ENCODE peak calls at places on chromosomes 16 and 17, in ten cellular contexts. Q, S, H, I, B, C, M, D, Z and F are unnamed samples.

GRCh38 chr16:24508614-24509013 is 30.8 kb upstream of the RBBP6 start:
- DNase-seq in Q (peak; percentile 64), S (no peak), H (peak; percentile 77), I (peak; percentile 68), B (no peak), C (no peak), M (no peak), D (no peak), Z (peak; percentile 80), F (peak; percentile 76)

GRCh38 chr17:82232876-82233785 is 4.3 kb downstream of the SLC16A3 start:
- DNase-seq in Q (no peak), S (peak; percentile 52), H (no peak), I (no peak), B (no peak), C (no peak), M (no peak), D (no peak), Z (no peak), F (no peak)

GRCh38 chr17:1693339-1693738 is 8.7 kb upstream of the PRPF8 start:
- DNase-seq in Q (no peak), S (no peak), H (peak; percentile 50), I (no peak), B (no peak), C (no peak), M (no peak), D (no peak), Z (no peak), F (peak; percentile 13)

GRCh38 chr17:7586673-7587419 is 3.0 kb downstream of the SOX15 start:
- DNase-seq in Q (no peak), S (peak; percentile 64), H (peak; percentile 43), I (no peak), B (no peak), C (no peak), M (no peak), D (no peak), Z (no peak), F (no peak)

GRCh38 chr16:57730771-57731730 is 4.5 kb upstream of the KATNB1 start:
- DNase-seq in Q (no peak), S (no peak), H (no peak), I (no peak), B (no peak), C (no peak), M (no peak), D (no peak), Z (no peak), F (no peak)

GRCh38 chr17:49468827-49469385 is 26.2 kb upstream of the NGFR start:
- DNase-seq in Q (no peak), S (no peak), H (no peak), I (no peak), B (no peak), C (no peak), M (peak; percentile 37), D (no peak), Z (peak; percentile 50), F (no peak)

GRCh38 chr17:69466905-69467630 is 52.6 kb downstream of the MAP2K6 start:
- DNase-seq in Q (no peak), S (no peak), H (peak; percentile 55), I (peak; percentile 74), B (no peak), C (no peak), M (no peak), D (peak; percentile 25), Z (peak; percentile 32), F (peak; percentile 35)

GRCh38 chr16:48511071-48511540 is 98.9 kb downstream of the N4BP1 start:
- DNase-seq in Q (peak; percentile 56), S (no peak), H (peak; percentile 58), I (no peak), B (no peak), C (no peak), M (no peak), D (no peak), Z (peak; percentile 79), F (peak; percentile 17)

GRCh38 chr17:39611441-39612112 is 3.9 kb upstream of the NEUROD2 start:
- DNase-seq in Q (no peak), S (no peak), H (no peak), I (no peak), B (no peak), C (no peak), M (no peak), D (no peak), Z (no peak), F (no peak)

GRCh38 chr17:64331946-64332493 is 58.6 kb downstream of the PECAM1 start:
- DNase-seq in Q (no peak), S (no peak), H (peak; percentile 24), I (peak; percentile 81), B (no peak), C (no peak), M (peak; percentile 71), D (no peak), Z (peak; percentile 88), F (peak; percentile 21)

GRCh38 chr16:14301150-14302030 is 230.3 kb downstream of the MRTFB start:
- DNase-seq in Q (no peak), S (peak; percentile 38), H (peak; percentile 54), I (no peak), B (peak; percentile 40), C (peak; percentile 40), M (peak; percentile 48), D (no peak), Z (no peak), F (peak; percentile 35)

GRCh38 chr16:54503436-54503835 is 216.8 kb upstream of the IRX3 start:
- DNase-seq in Q (peak; percentile 69), S (no peak), H (no peak), I (peak; percentile 33), B (no peak), C (no peak), M (no peak), D (no peak), Z (peak; percentile 61), F (no peak)

GRCh38 chr16:89363621-89364393 is 126.6 kb downstream of the ANKRD11 start:
- DNase-seq in Q (peak; percentile 49), S (peak; percentile 51), H (peak; percentile 82), I (peak; percentile 74), B (no peak), C (no peak), M (no peak), D (no peak), Z (peak; percentile 74), F (peak; percentile 70)

GRCh38 chr17:13776027-13776551 is 174.4 kb upstream of the HS3ST3A1 start:
- DNase-seq in Q (peak; percentile 29), S (no peak), H (no peak), I (peak; percentile 59), B (no peak), C (no peak), M (no peak), D (no peak), Z (no peak), F (no peak)

GRCh38 chr16:9904526-9904925 is 277.7 kb downstream of the GRIN2A start:
- DNase-seq in Q (no peak), S (no peak), H (no peak), I (no peak), B (no peak), C (no peak), M (no peak), D (no peak), Z (no peak), F (no peak)

GRCh38 chr17:41167561-41167960 is 460 bp downstream of the KRTAP4-3 start:
- DNase-seq in Q (no peak), S (no peak), H (no peak), I (no peak), B (no peak), C (no peak), M (no peak), D (no peak), Z (no peak), F (no peak)

GRCh38 chr17:56098746-56099145 is 54.5 kb upstream of the ANKFN1 start:
- DNase-seq in Q (no peak), S (no peak), H (no peak), I (no peak), B (no peak), C (no peak), M (no peak), D (no peak), Z (no peak), F (no peak)

GRCh38 chr16:78537511-78537910 is 438.1 kb downstream of the WWOX start:
- DNase-seq in Q (no peak), S (no peak), H (no peak), I (no peak), B (no peak), C (no peak), M (no peak), D (no peak), Z (no peak), F (no peak)